ENCODE peak calls at places on chromosomes 6 and 20, in five cellular contexts. G is activated CD4-positive, alpha-beta T cell treated with anti-CD3 and anti-CD28 coated beads for 4 hours; B is spleen; R is H54; K is neural crest cell. A is an unnamed sample.

GRCh38 chr20:52483382-52483781 is 291.8 kb upstream of the ZFP64 start:
- DNase-seq in K (no peak), G (no peak), B (no peak), R (no peak), A (no peak)

GRCh38 chr6:158768396-158768795 is 50.8 kb downstream of the EZR start:
- DNase-seq in K (no peak), B (no peak), G (no peak), R (no peak), A (no peak)

GRCh38 chr20:57007171-57007540 is 259.3 kb downstream of the BMP7 start:
- DNase-seq in R (no peak), K (no peak), B (no peak), G (no peak), A (no peak)

GRCh38 chr6:138736640-138737039 is 36.9 kb upstream of the CCDC28A start:
- DNase-seq in K (no peak), R (no peak), B (no peak), G (no peak), A (no peak)

GRCh38 chr6:42744351-42744890 is 1.5 kb downstream of the TBCC start:
- DNase-seq in R (no peak), K (no peak), G (no peak), B (no peak), A (no peak)

GRCh38 chr6:116596815-116597214 is 19.5 kb upstream of the RSPH4A start:
- DNase-seq in K (no peak), G (no peak), R (no peak), B (no peak), A (peak; percentile 61)

GRCh38 chr20:18701969-18702368 is 111.6 kb upstream of the SCP2D1 start:
- DNase-seq in K (no peak), R (no peak), B (no peak), G (no peak), A (no peak)

GRCh38 chr20:47796952-47797351 is 11.7 kb upstream of the SULF2 start:
- DNase-seq in B (no peak), G (no peak), K (no peak), R (no peak), A (no peak)

GRCh38 chr6:70474751-70475150 is 61.4 kb downstream of the FAM135A start:
- DNase-seq in K (no peak), R (no peak), B (no peak), G (no peak), A (peak; percentile 89)